ENCODE peak calls at places on chromosome 2, in four cellular contexts. T is GM13977, S is heart right ventricle, U is gastrocnemius medialis. N is an unnamed sample.

GRCh38 chr2:66888791-66889631 is 454.1 kb downstream of the MEIS1 start:
- DNase-seq in T (no peak), S (peak), U (peak), N (no peak)

GRCh38 chr2:134398300-134398699 is 144.4 kb downstream of the MGAT5 start:
- DNase-seq in T (no peak), S (no peak), U (no peak), N (no peak)

GRCh38 chr2:6824962-6825361 is 40.7 kb downstream of the CMPK2 start:
- DNase-seq in T (no peak), S (no peak), U (no peak), N (no peak)

GRCh38 chr2:42128731-42129486 is 40.2 kb upstream of the EML4 start:
- DNase-seq in T (no peak), S (no peak), U (no peak), N (peak)

GRCh38 chr2:97861177-97861576 is 134.6 kb downstream of the TMEM131 start:
- DNase-seq in T (no peak), S (no peak), U (no peak), N (no peak)

GRCh38 chr2:205586626-205587025 is 95.7 kb upstream of the NRP2 start:
- DNase-seq in T (no peak), S (no peak), U (no peak), N (no peak)

GRCh38 chr2:240528406-240529040 is 29.3 kb downstream of the ANKMY1 start:
- DNase-seq in T (no peak), S (no peak), U (no peak), N (no peak)

GRCh38 chr2:143730950-143731254 is 601.7 kb downstream of the ARHGAP15 start:
- DNase-seq in T (peak), S (no peak), U (no peak), N (peak)

GRCh38 chr2:213251618-213252017 is 32.6 kb upstream of the SPAG16 start:
- DNase-seq in T (peak), S (no peak), U (no peak), N (peak)

GRCh38 chr2:161134547-161135518 is 25.4 kb upstream of the TANK start:
- DNase-seq in T (no peak), S (peak), U (no peak), N (no peak)

GRCh38 chr2:46394649-46395510 is 84.5 kb upstream of the TMEM247 start:
- DNase-seq in T (no peak), S (no peak), U (no peak), N (no peak)

GRCh38 chr2:188519133-188519532 is 227.5 kb downstream of the GULP1 start:
- DNase-seq in T (no peak), S (no peak), U (no peak), N (no peak)

GRCh38 chr2:232772540-232772939 is 3.8 kb downstream of the KCNJ13 start:
- DNase-seq in T (peak), S (no peak), U (no peak), N (peak)

GRCh38 chr2:101768480-101769077 is 71.1 kb downstream of the MAP4K4 start:
- DNase-seq in T (no peak), S (no peak), U (no peak), N (no peak)

GRCh38 chr2:128681351-128681906 is 362.8 kb upstream of the HS6ST1 start:
- DNase-seq in T (no peak), S (no peak), U (no peak), N (no peak)

GRCh38 chr2:38233231-38233983 is 143.7 kb downstream of the ATL2 start:
- DNase-seq in T (no peak), S (peak), U (peak), N (no peak)

GRCh38 chr2:59427980-59428379 is 1125.5 kb downstream of the BCL11A start:
- DNase-seq in T (no peak), S (no peak), U (no peak), N (no peak)

GRCh38 chr2:77190721-77191346 is 331.3 kb downstream of the LRRTM4 start:
- DNase-seq in T (no peak), S (no peak), U (no peak), N (no peak)

GRCh38 chr2:174587607-174588006 is 10.0 kb downstream of the WIPF1 start:
- DNase-seq in T (no peak), S (no peak), U (no peak), N (no peak)

GRCh38 chr2:162342841-162343240 is 1.1 kb upstream of the GCA start:
- DNase-seq in T (no peak), S (no peak), U (no peak), N (no peak)

GRCh38 chr2:232870002-232870765 is at the start of gene SNORC:
- DNase-seq in T (no peak), S (no peak), U (no peak), N (no peak)

GRCh38 chr2:120210234-120210781 is 12.9 kb downstream of the TMEM185B start:
- DNase-seq in T (peak), S (no peak), U (no peak), N (no peak)

GRCh38 chr2:83970262-83970929 is 488.7 kb downstream of the SUCLG1 start:
- DNase-seq in T (no peak), S (no peak), U (no peak), N (no peak)

GRCh38 chr2:60476206-60476946 is 77.1 kb downstream of the BCL11A start:
- DNase-seq in T (no peak), S (no peak), U (no peak), N (no peak)

GRCh38 chr2:25098558-25099486 is 56.9 kb downstream of the EFR3B start:
- DNase-seq in T (no peak), S (peak), U (no peak), N (no peak)

GRCh38 chr2:153404792-153405191 is 73.8 kb downstream of the RPRM start:
- DNase-seq in T (no peak), S (no peak), U (no peak), N (no peak)

GRCh38 chr2:40455661-40456060 is 3.8 kb upstream of the SLC8A1 start:
- DNase-seq in T (no peak), S (no peak), U (no peak), N (no peak)

GRCh38 chr2:143937563-143938346 is 582.2 kb downstream of the ZEB2 start:
- DNase-seq in T (peak), S (no peak), U (no peak), N (peak)

GRCh38 chr2:191646612-191646902 is 31.4 kb upstream of the NABP1 start:
- DNase-seq in T (no peak), S (no peak), U (no peak), N (no peak)

GRCh38 chr2:27179344-27180000 is 30.7 kb downstream of the TCF23 start:
- DNase-seq in T (no peak), S (no peak), U (no peak), N (no peak)

GRCh38 chr2:133477614-133477990 is 90.7 kb downstream of the NCKAP5 start:
- DNase-seq in T (no peak), S (no peak), U (no peak), N (no peak)

GRCh38 chr2:212032536-212033219 is 505.9 kb downstream of the ERBB4 start:
- DNase-seq in T (no peak), S (no peak), U (no peak), N (no peak)

GRCh38 chr2:231745303-231746038 is 35.6 kb downstream of the PDE6D start:
- DNase-seq in T (no peak), S (no peak), U (no peak), N (no peak)

GRCh38 chr2:199410130-199410529 is 47.6 kb downstream of the SATB2 start:
- DNase-seq in T (no peak), S (no peak), U (no peak), N (no peak)

GRCh38 chr2:199404841-199405240 is 52.9 kb downstream of the SATB2 start:
- DNase-seq in T (no peak), S (no peak), U (no peak), N (no peak)

GRCh38 chr2:199409705-199410104 is 48.0 kb downstream of the SATB2 start:
- DNase-seq in T (no peak), S (no peak), U (no peak), N (no peak)

GRCh38 chr2:199407421-199407820 is 50.3 kb downstream of the SATB2 start:
- DNase-seq in T (no peak), S (no peak), U (no peak), N (no peak)

GRCh38 chr2:199405241-199405640 is 52.5 kb downstream of the SATB2 start:
- DNase-seq in T (no peak), S (no peak), U (no peak), N (no peak)
- TF ChIP-seq CTCF in T (no peak), S (no peak), U (no peak), N (no peak)

GRCh38 chr2:54557601-54558187 is 101.6 kb downstream of the SPTBN1 start:
- DNase-seq in T (peak), S (no peak), U (peak), N (peak)
- TF ChIP-seq CTCF in T (no peak), S (no peak), U (peak), N (no peak)

GRCh38 chr2:226796840-226797288 is 2.8 kb downstream of the IRS1 start:
- DNase-seq in T (peak), S (peak), U (peak), N (peak)
- TF ChIP-seq CTCF in T (peak), S (peak), U (peak), N (peak)

DNA sequence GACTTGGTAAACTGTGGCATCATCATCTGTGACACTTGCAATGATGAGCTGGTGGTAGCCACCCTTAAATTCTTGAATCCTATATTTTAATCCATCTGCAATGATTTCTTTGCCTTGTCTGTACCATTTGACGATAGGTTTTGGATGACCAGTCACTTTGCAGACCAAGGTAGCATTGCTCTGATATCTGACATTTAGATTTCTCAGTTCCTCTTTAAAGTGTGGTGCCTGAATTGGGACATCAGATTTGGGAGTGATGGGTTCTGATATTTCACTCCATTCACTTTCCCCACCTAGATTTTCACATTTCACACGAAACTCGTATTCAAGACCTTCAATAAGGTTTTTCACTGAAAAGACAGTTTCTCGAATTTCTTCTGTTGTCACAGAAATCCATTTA is 55.8 kb downstream of the PLEKHA3 start:
- DNase-seq in T (no peak), S (no peak), U (no peak), N (no peak)
- TF ChIP-seq CTCF in T (no peak), S (no peak), U (no peak), N (no peak)

DNA sequence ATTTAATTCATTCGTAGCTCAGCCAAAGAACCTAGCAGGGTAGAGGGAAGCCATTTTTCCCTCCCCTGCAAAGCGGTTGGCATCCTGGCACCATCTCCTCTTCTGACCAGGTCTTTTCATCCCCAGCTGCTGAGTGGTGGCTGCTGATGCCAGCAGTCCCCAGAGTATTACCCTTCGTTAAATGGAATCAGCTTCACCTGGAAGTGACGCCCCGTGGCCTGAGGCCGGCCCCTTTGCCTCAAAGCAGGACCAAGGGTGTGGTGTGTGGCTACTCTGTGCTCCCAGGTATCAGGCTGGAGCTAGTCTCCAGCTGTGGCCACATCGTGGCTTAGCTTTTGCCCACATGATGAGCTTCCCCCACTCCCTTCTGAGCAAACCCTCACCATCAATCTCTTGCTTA is 12.3 kb upstream of the SP100 start:
- DNase-seq in T (no peak), S (no peak), U (no peak), N (no peak)
- TF ChIP-seq CTCF in T (no peak), S (no peak), U (no peak), N (no peak)

GRCh38 chr2:202149155-202149762 is 76.2 kb downstream of the KIAA2012 start:
- DNase-seq in T (no peak), S (peak), U (no peak), N (no peak)
- TF ChIP-seq CTCF in T (no peak), S (no peak), U (no peak), N (no peak)

GRCh38 chr2:219155054-219155644 is 5.5 kb downstream of the NHEJ1 start:
- DNase-seq in T (peak), S (peak), U (no peak), N (peak)
- TF ChIP-seq CTCF in T (peak), S (peak), U (peak), N (peak)

N was measured in GM20000.